ENCODE peak calls at places on chromosomes 12 and 14, in eight cellular contexts. K is CD4-positive, alpha-beta T cell; F is brain microvascular endothelial cell; T is HL-60; Z is endothelial cell; Y is astrocyte of the spinal cord; B is IMR-90; A is fibroblast of the aortic adventitia. I is an unnamed sample.

GRCh38 chr14:37641117-37641516 is 45.7 kb downstream of the TTC6 start:
- DNase-seq in K (no peak), T (no peak), B (no peak), Y (no peak), F (no peak), Z (no peak), A (no peak), I (no peak)

GRCh38 chr14:88559852-88560251 is 3.0 kb upstream of the ZC3H14 start:
- DNase-seq in A (peak), Z (no peak), Y (peak), K (no peak), T (no peak), B (peak), F (peak), I (no peak)

GRCh38 chr12:52927964-52928363 is 21.0 kb upstream of the KRT18 start:
- DNase-seq in Z (no peak), K (no peak), A (no peak), B (no peak), Y (no peak), T (no peak), F (no peak), I (no peak)

GRCh38 chr12:103791350-103791920 is 49.6 kb downstream of the NT5DC3 start:
- DNase-seq in T (no peak), Y (no peak), K (no peak), F (no peak), B (no peak), A (no peak), Z (no peak), I (no peak)

GRCh38 chr14:80587096-80587724 is 354.3 kb downstream of the CEP128 start:
- DNase-seq in A (peak), Z (no peak), K (no peak), F (peak), T (no peak), Y (peak), B (peak), I (peak)

GRCh38 chr12:10722502-10722904 is 620 bp downstream of the YBX3 start:
- DNase-seq in B (peak), A (peak), Y (peak), T (peak), F (peak), Z (peak), K (peak), I (peak)

GRCh38 chr12:28937196-28937595 is 211.9 kb upstream of the FAR2 start:
- DNase-seq in Y (peak), A (peak), T (no peak), B (peak), Z (no peak), K (no peak), F (peak), I (no peak)

GRCh38 chr12:90268574-90268973 is 559.9 kb upstream of the ATP2B1 start:
- DNase-seq in Z (no peak), Y (no peak), B (no peak), F (no peak), A (no peak), K (no peak), T (no peak), I (no peak)

GRCh38 chr12:94101902-94102660 is 46.3 kb upstream of the PLXNC1 start:
- DNase-seq in A (peak), Y (peak), F (peak), B (peak), T (peak), Z (peak), K (peak), I (peak)

GRCh38 chr14:72737560-72737943 is 156.3 kb downstream of the DPF3 start:
- DNase-seq in F (no peak), K (no peak), Z (no peak), T (no peak), Y (no peak), B (no peak), A (no peak), I (no peak)

GRCh38 chr14:64979336-64980074 is 7.2 kb upstream of the FNTB start:
- DNase-seq in F (no peak), T (no peak), A (peak), B (peak), Y (peak), Z (no peak), K (no peak), I (no peak)

GRCh38 chr14:64986578-64987571 is at the start of gene FNTB:
- DNase-seq in Y (peak), A (peak), K (peak), T (peak), Z (peak), F (peak), B (peak), I (peak)

DNA sequence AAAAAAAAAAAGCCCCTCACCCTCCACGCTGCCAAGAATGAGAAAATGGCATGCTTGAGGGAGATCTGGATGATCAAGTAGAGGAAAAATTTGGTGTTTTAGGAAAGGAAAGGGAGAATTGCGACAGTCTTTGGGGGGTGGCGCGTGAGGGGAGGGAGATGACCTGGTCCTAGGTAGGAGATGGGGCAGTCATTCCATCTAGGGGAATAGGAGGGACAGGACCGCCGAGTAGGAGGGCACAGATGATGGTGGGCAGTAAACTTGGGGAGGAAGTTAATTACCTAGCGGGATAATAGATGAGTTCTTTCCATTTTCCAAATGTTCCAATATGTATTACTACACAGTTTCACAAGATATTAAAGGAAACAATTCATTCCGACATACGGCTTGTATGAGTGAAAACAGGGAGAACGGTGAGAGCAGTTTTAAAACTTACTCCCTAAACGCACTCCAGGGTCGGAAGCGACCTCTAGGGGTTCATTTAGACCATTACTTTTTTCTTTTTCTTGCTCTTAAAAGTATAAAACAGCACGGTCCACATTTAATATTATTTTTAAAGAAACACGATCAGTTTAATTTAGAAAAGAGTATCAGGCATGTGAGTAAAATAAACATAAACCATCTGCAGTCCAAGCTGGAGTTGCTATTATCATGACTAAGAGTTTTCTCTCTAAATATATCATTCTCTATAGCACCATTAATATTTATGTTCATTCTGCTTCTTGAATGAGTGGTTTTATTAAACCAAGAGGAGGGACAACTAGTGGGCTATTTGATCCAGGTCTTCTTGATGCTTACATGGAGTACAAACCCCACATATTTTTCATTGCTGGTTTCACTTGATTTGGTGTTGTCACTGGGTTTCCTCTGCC is 3.0 kb upstream of the FNTB start:
- DNase-seq in F (peak), B (peak), T (no peak), Y (peak), Z (no peak), K (no peak), A (peak), I (no peak)
- TF ChIP-seq CTCF in F (peak), B (peak), T (peak), Y (peak), Z (peak), K (peak), A (peak), I (peak)

GRCh38 chr12:42255221-42255874 is 17.3 kb upstream of the YAF2 start:
- DNase-seq in Z (no peak), A (no peak), F (no peak), Y (no peak), T (no peak), K (no peak), B (no peak), I (no peak)
- TF ChIP-seq CTCF in Z (no peak), A (no peak), F (peak), Y (no peak), T (no peak), K (no peak), B (no peak), I (no peak)

DNA sequence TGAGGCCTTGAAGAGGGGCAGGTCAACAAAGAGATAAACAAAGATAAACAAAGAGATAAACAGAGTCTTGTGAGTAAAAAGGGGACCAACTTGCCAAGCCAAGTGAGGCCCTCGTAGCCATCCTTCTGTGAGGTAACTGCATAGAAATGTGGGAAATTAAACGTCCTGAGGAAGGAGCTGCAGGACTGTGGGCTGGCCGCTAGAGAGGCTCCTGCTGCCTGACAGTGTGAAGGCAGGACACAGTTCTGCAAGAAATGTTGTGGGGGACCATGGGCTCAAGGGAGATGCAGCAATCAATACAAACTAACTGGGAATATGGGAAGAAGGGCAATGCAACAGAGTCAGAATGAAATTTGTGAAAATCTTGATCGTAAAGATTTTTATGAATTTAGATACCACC is 91.9 kb downstream of the SLC8A3 start:
- DNase-seq in A (no peak), T (no peak), B (peak), F (peak), Y (no peak), K (no peak), Z (peak), I (no peak)
- TF ChIP-seq CTCF in A (peak), T (no peak), B (peak), F (peak), Y (peak), K (no peak), Z (peak), I (no peak)

DNA sequence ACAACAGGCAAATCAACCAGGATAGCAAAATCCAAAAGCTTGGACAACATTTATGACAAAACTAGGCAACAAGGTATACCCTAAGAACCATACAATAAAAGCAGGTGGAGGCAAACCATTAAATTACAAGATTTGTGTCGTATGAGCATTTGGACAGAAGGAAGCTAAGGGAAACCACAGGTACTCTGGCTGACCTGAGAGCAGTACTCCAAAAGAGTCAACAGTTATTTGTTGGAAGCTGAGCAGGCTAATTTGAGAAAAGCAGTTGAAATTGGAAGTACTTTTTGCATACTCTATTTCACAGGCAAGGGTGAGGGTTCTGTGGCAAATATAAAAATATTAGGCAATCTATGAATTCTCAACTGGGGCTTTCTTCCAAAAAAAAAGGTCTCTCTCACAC is 178.6 kb downstream of the PLCZ1 start:
- DNase-seq in K (no peak), T (no peak), B (no peak), Y (no peak), A (no peak), F (no peak), Z (no peak), I (no peak)
- TF ChIP-seq CTCF in K (no peak), T (no peak), B (no peak), Y (no peak), A (no peak), F (no peak), Z (no peak), I (no peak)

GRCh38 chr12:117277875-117278274 is 83.6 kb downstream of the NOS1 start:
- DNase-seq in Z (no peak), A (no peak), T (no peak), B (no peak), Y (no peak), F (no peak), K (no peak), I (no peak)
- TF ChIP-seq CTCF in Z (no peak), A (no peak), T (no peak), B (no peak), Y (no peak), F (no peak), K (no peak), I (no peak)

GRCh38 chr12:111171334-111171733 is 197.6 kb downstream of the PHETA1 start:
- DNase-seq in Y (no peak), T (no peak), K (no peak), B (no peak), Z (no peak), A (no peak), F (no peak), I (no peak)

GRCh38 chr12:111173391-111174282 is 195.3 kb downstream of the PHETA1 start:
- DNase-seq in F (no peak), T (no peak), A (no peak), K (no peak), B (no peak), Y (no peak), Z (no peak), I (no peak)

GRCh38 chr12:111175404-111175803 is 193.5 kb downstream of the PHETA1 start:
- DNase-seq in Z (no peak), Y (no peak), T (no peak), F (no peak), K (no peak), A (no peak), B (no peak), I (no peak)

GRCh38 chr12:111171832-111172231 is 197.1 kb downstream of the PHETA1 start:
- DNase-seq in T (no peak), B (no peak), K (no peak), A (no peak), F (no peak), Z (no peak), Y (no peak), I (no peak)

GRCh38 chr12:111174283-111175108 is 194.4 kb downstream of the PHETA1 start:
- DNase-seq in T (peak), B (no peak), A (no peak), F (no peak), K (no peak), Z (no peak), Y (no peak), I (peak)
- TF ChIP-seq CTCF in T (no peak), B (no peak), A (peak), F (peak), K (peak), Z (no peak), Y (no peak), I (peak)

GRCh38 chr14:23588884-23589598 is 10.5 kb upstream of the JPH4 start:
- DNase-seq in B (peak), Z (peak), Y (peak), T (peak), F (peak), K (peak), A (peak), I (peak)
- TF ChIP-seq CTCF in B (peak), Z (peak), Y (peak), T (peak), F (peak), K (peak), A (peak), I (peak)

GRCh38 chr12:47377414-47378221 is 297.9 kb upstream of the AMIGO2 start:
- DNase-seq in B (peak), A (peak), T (no peak), Y (peak), Z (no peak), K (no peak), F (peak), I (no peak)
- TF ChIP-seq CTCF in B (no peak), A (peak), T (no peak), Y (no peak), Z (no peak), K (no peak), F (no peak), I (no peak)

GRCh38 chr14:36522347-36522971 is 2.4 kb upstream of the NKX2-1 start:
- DNase-seq in F (no peak), T (no peak), K (no peak), B (no peak), Z (no peak), Y (no peak), A (no peak), I (peak)
- TF ChIP-seq CTCF in F (no peak), T (no peak), K (no peak), B (no peak), Z (no peak), Y (no peak), A (no peak), I (no peak)

I was measured in GM10248.